ENCODE peak calls at places on chromosomes 2 and 18, in eight cellular contexts. One of them, this sample, is unnamed.
A peak's percentile ranks its signal among the peaks of the same experiment; 100 is the strongest.

GRCh38 chr2:99935662-99936061 is 206.7 kb downstream of the AFF3 start:
- DNase-seq in A549: no peak
- DNase-seq in body of pancreas: no peak
- DNase-seq in ovary: no peak
- DNase-seq in Panc1: no peak
- DNase-seq in uterus: no peak
- DNase-seq in heart left ventricle: no peak
- DNase-seq in aorta: no peak
- DNase-seq in this sample: no peak

GRCh38 chr2:36352024-36352398 is 3.6 kb upstream of the CRIM1 start:
- DNase-seq in A549: peak; percentile 73
- DNase-seq in body of pancreas: no peak
- DNase-seq in ovary: no peak
- DNase-seq in Panc1: no peak
- DNase-seq in uterus: no peak
- DNase-seq in heart left ventricle: no peak
- DNase-seq in aorta: no peak
- DNase-seq in this sample: peak; percentile 16

GRCh38 chr2:137316075-137316474 is 550.7 kb downstream of the THSD7B start:
- DNase-seq in A549: no peak
- DNase-seq in body of pancreas: no peak
- DNase-seq in ovary: no peak
- DNase-seq in Panc1: no peak
- DNase-seq in uterus: no peak
- DNase-seq in heart left ventricle: no peak
- DNase-seq in aorta: no peak
- DNase-seq in this sample: no peak

GRCh38 chr2:230929381-230930148 is 4.5 kb upstream of the GPR55 start:
- DNase-seq in A549: no peak
- DNase-seq in body of pancreas: no peak
- DNase-seq in ovary: no peak
- DNase-seq in Panc1: no peak
- DNase-seq in uterus: no peak
- DNase-seq in heart left ventricle: peak; percentile 10
- DNase-seq in aorta: peak; percentile 57
- DNase-seq in this sample: no peak

GRCh38 chr2:216721141-216721540 is 25.8 kb upstream of the IGFBP5 start:
- DNase-seq in A549: no peak
- DNase-seq in body of pancreas: no peak
- DNase-seq in ovary: no peak
- DNase-seq in Panc1: no peak
- DNase-seq in uterus: no peak
- DNase-seq in heart left ventricle: no peak
- DNase-seq in aorta: no peak
- DNase-seq in this sample: no peak

GRCh38 chr18:75267643-75268184 is 57.1 kb downstream of the TSHZ1 start:
- DNase-seq in A549: no peak
- DNase-seq in body of pancreas: no peak
- DNase-seq in ovary: no peak
- DNase-seq in Panc1: no peak
- DNase-seq in uterus: no peak
- DNase-seq in heart left ventricle: no peak
- DNase-seq in aorta: no peak
- DNase-seq in this sample: no peak

GRCh38 chr2:111117666-111118454 is 2.9 kb upstream of the BCL2L11 start:
- DNase-seq in A549: peak; percentile 67
- DNase-seq in body of pancreas: peak; percentile 24
- DNase-seq in ovary: peak; percentile 13
- DNase-seq in Panc1: no peak
- DNase-seq in uterus: peak; percentile 43
- DNase-seq in heart left ventricle: peak; percentile 41
- DNase-seq in aorta: peak; percentile 82
- DNase-seq in this sample: peak; percentile 26

GRCh38 chr18:11695736-11696135 is 6.7 kb downstream of the GNAL start:
- DNase-seq in A549: no peak
- DNase-seq in body of pancreas: no peak
- DNase-seq in ovary: no peak
- DNase-seq in Panc1: no peak
- DNase-seq in uterus: no peak
- DNase-seq in heart left ventricle: no peak
- DNase-seq in aorta: no peak
- DNase-seq in this sample: no peak

GRCh38 chr18:26458526-26459232 is 89.7 kb downstream of the KCTD1 start:
- DNase-seq in A549: no peak
- DNase-seq in body of pancreas: no peak
- DNase-seq in ovary: no peak
- DNase-seq in Panc1: no peak
- DNase-seq in uterus: no peak
- DNase-seq in heart left ventricle: no peak
- DNase-seq in aorta: no peak
- DNase-seq in this sample: no peak

GRCh38 chr18:63155169-63155852 is 164.3 kb downstream of the BCL2 start:
- DNase-seq in A549: peak; percentile 46
- DNase-seq in body of pancreas: peak; percentile 79
- DNase-seq in ovary: no peak
- DNase-seq in Panc1: peak; percentile 41
- DNase-seq in uterus: no peak
- DNase-seq in heart left ventricle: peak; percentile 68
- DNase-seq in aorta: peak; percentile 79
- DNase-seq in this sample: peak; percentile 66

GRCh38 chr18:36377626-36378025 is 80.1 kb downstream of the FHOD3 start:
- DNase-seq in A549: no peak
- DNase-seq in body of pancreas: no peak
- DNase-seq in ovary: no peak
- DNase-seq in Panc1: no peak
- DNase-seq in uterus: no peak
- DNase-seq in heart left ventricle: no peak
- DNase-seq in aorta: no peak
- DNase-seq in this sample: peak; percentile 30

GRCh38 chr2:64359176-64359891 is 94.6 kb upstream of the LGALSL start:
- DNase-seq in A549: no peak
- DNase-seq in body of pancreas: no peak
- DNase-seq in ovary: no peak
- DNase-seq in Panc1: no peak
- DNase-seq in uterus: no peak
- DNase-seq in heart left ventricle: no peak
- DNase-seq in aorta: no peak
- DNase-seq in this sample: no peak

GRCh38 chr2:178796079-178796677 is 11.0 kb downstream of the TTN start:
- DNase-seq in A549: peak; percentile 33
- DNase-seq in body of pancreas: no peak
- DNase-seq in ovary: no peak
- DNase-seq in Panc1: peak; percentile 45
- DNase-seq in uterus: no peak
- DNase-seq in heart left ventricle: no peak
- DNase-seq in aorta: no peak
- DNase-seq in this sample: no peak

DNA sequence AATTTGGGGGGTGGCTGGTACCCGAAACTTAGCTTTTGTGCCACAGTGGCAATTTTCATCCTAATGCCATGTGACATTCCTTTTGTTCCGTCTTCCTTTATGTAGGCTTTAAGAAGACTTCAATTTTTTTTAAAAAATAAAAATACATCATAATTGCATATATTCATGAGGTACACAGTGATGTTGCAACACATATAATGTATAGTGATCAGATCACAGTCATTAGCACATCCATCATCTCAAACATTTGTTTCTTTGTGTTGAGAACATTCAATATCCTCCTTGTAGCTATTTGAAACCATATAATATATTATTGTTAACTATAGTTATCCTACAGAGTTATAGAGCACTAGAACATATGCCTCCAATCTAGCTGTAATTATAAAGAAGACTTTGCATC is 6.0 kb upstream of the CLIP4 start:
- DNase-seq in A549: no peak
- DNase-seq in body of pancreas: no peak
- DNase-seq in ovary: no peak
- DNase-seq in Panc1: no peak
- DNase-seq in uterus: no peak
- DNase-seq in heart left ventricle: no peak
- DNase-seq in aorta: no peak
- DNase-seq in this sample: no peak
- H3K4me1 ChIP-seq in A549: peaks cover 70% of the 10 kb centered on the region
- H3K4me1 ChIP-seq in body of pancreas: no peaks in the 10 kb centered on the region
- H3K4me1 ChIP-seq in ovary: peaks cover 2% of the 10 kb centered on the region
- H3K4me1 ChIP-seq in Panc1: peaks cover 43% of the 10 kb centered on the region
- H3K4me1 ChIP-seq in uterus: no peaks in the 10 kb centered on the region
- H3K4me1 ChIP-seq in heart left ventricle: peaks cover 10% of the 10 kb centered on the region
- H3K4me1 ChIP-seq in aorta: no peaks in the 10 kb centered on the region
- H3K4me1 ChIP-seq in this sample: no peaks in the 10 kb centered on the region

GRCh38 chr18:35117372-35117771 is 76.2 kb downstream of the MAPRE2 start:
- DNase-seq in A549: no peak
- DNase-seq in body of pancreas: no peak
- DNase-seq in ovary: no peak
- DNase-seq in Panc1: no peak
- DNase-seq in uterus: no peak
- DNase-seq in heart left ventricle: no peak
- DNase-seq in aorta: no peak
- DNase-seq in this sample: no peak

GRCh38 chr18:35118641-35119040 is 77.4 kb downstream of the MAPRE2 start:
- DNase-seq in A549: no peak
- DNase-seq in body of pancreas: no peak
- DNase-seq in ovary: no peak
- DNase-seq in Panc1: no peak
- DNase-seq in uterus: no peak
- DNase-seq in heart left ventricle: no peak
- DNase-seq in aorta: no peak
- DNase-seq in this sample: no peak

GRCh38 chr18:35114305-35114704 is 73.1 kb downstream of the MAPRE2 start:
- DNase-seq in A549: no peak
- DNase-seq in body of pancreas: no peak
- DNase-seq in ovary: no peak
- DNase-seq in Panc1: no peak
- DNase-seq in uterus: no peak
- DNase-seq in heart left ventricle: no peak
- DNase-seq in aorta: no peak
- DNase-seq in this sample: no peak

GRCh38 chr18:35117951-35118411 is 76.8 kb downstream of the MAPRE2 start:
- DNase-seq in A549: no peak
- DNase-seq in body of pancreas: no peak
- DNase-seq in ovary: no peak
- DNase-seq in Panc1: no peak
- DNase-seq in uterus: no peak
- DNase-seq in heart left ventricle: peak; percentile 40
- DNase-seq in aorta: no peak
- DNase-seq in this sample: peak; percentile 76

GRCh38 chr18:35116784-35117318 is 75.6 kb downstream of the MAPRE2 start:
- DNase-seq in A549: no peak
- DNase-seq in body of pancreas: no peak
- DNase-seq in ovary: no peak
- DNase-seq in Panc1: no peak
- DNase-seq in uterus: no peak
- DNase-seq in heart left ventricle: no peak
- DNase-seq in aorta: no peak
- DNase-seq in this sample: no peak
- H3K4me1 ChIP-seq in A549: no peaks in the 10 kb centered on the region
- H3K4me1 ChIP-seq in body of pancreas: no peaks in the 10 kb centered on the region
- H3K4me1 ChIP-seq in ovary: peaks cover 11% of the 10 kb centered on the region
- H3K4me1 ChIP-seq in Panc1: no peaks in the 10 kb centered on the region
- H3K4me1 ChIP-seq in uterus: peaks cover 13% of the 10 kb centered on the region
- H3K4me1 ChIP-seq in heart left ventricle: peaks cover 58% of the 10 kb centered on the region
- H3K4me1 ChIP-seq in aorta: no peaks in the 10 kb centered on the region
- H3K4me1 ChIP-seq in this sample: peaks cover 48% of the 10 kb centered on the region

GRCh38 chr2:55150834-55151233 is 81.3 kb downstream of the CLHC1 start:
- DNase-seq in A549: no peak
- DNase-seq in body of pancreas: no peak
- DNase-seq in ovary: no peak
- DNase-seq in Panc1: no peak
- DNase-seq in uterus: no peak
- DNase-seq in heart left ventricle: no peak
- DNase-seq in aorta: no peak
- DNase-seq in this sample: no peak

GRCh38 chr2:55154525-55155030 is 77.5 kb downstream of the CLHC1 start:
- DNase-seq in A549: no peak
- DNase-seq in body of pancreas: no peak
- DNase-seq in ovary: no peak
- DNase-seq in Panc1: no peak
- DNase-seq in uterus: no peak
- DNase-seq in heart left ventricle: no peak
- DNase-seq in aorta: no peak
- DNase-seq in this sample: no peak

GRCh38 chr2:55153564-55154315 is 78.4 kb downstream of the CLHC1 start:
- DNase-seq in A549: no peak
- DNase-seq in body of pancreas: no peak
- DNase-seq in ovary: no peak
- DNase-seq in Panc1: no peak
- DNase-seq in uterus: no peak
- DNase-seq in heart left ventricle: no peak
- DNase-seq in aorta: no peak
- DNase-seq in this sample: no peak

GRCh38 chr2:55151721-55152433 is 80.2 kb downstream of the CLHC1 start:
- DNase-seq in A549: no peak
- DNase-seq in body of pancreas: no peak
- DNase-seq in ovary: no peak
- DNase-seq in Panc1: no peak
- DNase-seq in uterus: no peak
- DNase-seq in heart left ventricle: no peak
- DNase-seq in aorta: no peak
- DNase-seq in this sample: no peak

GRCh38 chr2:55152475-55153422 is 79.3 kb downstream of the CLHC1 start:
- DNase-seq in A549: no peak
- DNase-seq in body of pancreas: no peak
- DNase-seq in ovary: no peak
- DNase-seq in Panc1: no peak
- DNase-seq in uterus: no peak
- DNase-seq in heart left ventricle: no peak
- DNase-seq in aorta: no peak
- DNase-seq in this sample: no peak
- H3K4me1 ChIP-seq in A549: peaks cover 32% of the 10 kb centered on the region
- H3K4me1 ChIP-seq in body of pancreas: peaks cover 43% of the 10 kb centered on the region
- H3K4me1 ChIP-seq in ovary: peaks cover 18% of the 10 kb centered on the region
- H3K4me1 ChIP-seq in Panc1: peaks cover 11% of the 10 kb centered on the region
- H3K4me1 ChIP-seq in uterus: peaks cover 10% of the 10 kb centered on the region
- H3K4me1 ChIP-seq in heart left ventricle: peaks cover 39% of the 10 kb centered on the region
- H3K4me1 ChIP-seq in aorta: peaks cover 11% of the 10 kb centered on the region
- H3K4me1 ChIP-seq in this sample: peaks cover 6% of the 10 kb centered on the region

GRCh38 chr2:117818921-117819320 is 4.4 kb downstream of the DDX18 start:
- DNase-seq in A549: no peak
- DNase-seq in body of pancreas: no peak
- DNase-seq in ovary: no peak
- DNase-seq in Panc1: no peak
- DNase-seq in uterus: no peak
- DNase-seq in heart left ventricle: no peak
- DNase-seq in aorta: no peak
- DNase-seq in this sample: no peak
- H3K4me1 ChIP-seq in A549: peaks cover 15% of the 10 kb centered on the region
- H3K4me1 ChIP-seq in body of pancreas: peaks cover 23% of the 10 kb centered on the region
- H3K4me1 ChIP-seq in ovary: peaks cover 2% of the 10 kb centered on the region
- H3K4me1 ChIP-seq in Panc1: peaks cover 16% of the 10 kb centered on the region
- H3K4me1 ChIP-seq in uterus: no peaks in the 10 kb centered on the region
- H3K4me1 ChIP-seq in heart left ventricle: peaks cover 16% of the 10 kb centered on the region
- H3K4me1 ChIP-seq in aorta: no peaks in the 10 kb centered on the region
- H3K4me1 ChIP-seq in this sample: peaks cover 22% of the 10 kb centered on the region

This sample was measured in adrenal gland.